ENCODE peak calls at places on chromosomes 6 and 20, in nine cellular contexts. J is uterus, X is foreskin fibroblast, P is AG04449, R is GM10248, L is brain microvascular endothelial cell, U is fibroblast of mammary gland, Q is A673, B is H9. C is an unnamed sample.

GRCh38 chr6:157143171-157143884 is 180.0 kb downstream of the TMEM242 start:
- DNase-seq in P (no peak), J (no peak), X (peak), U (peak), L (peak), R (no peak), Q (no peak), B (no peak), C (peak)

GRCh38 chr6:33050013-33050800 is 23.2 kb downstream of the HLA-DPA1 start:
- DNase-seq in J (no peak), L (no peak), P (no peak), U (no peak), B (no peak), X (no peak), Q (no peak), R (no peak), C (no peak)

GRCh38 chr6:17281497-17282481 is 628 bp downstream of the RBM24 start:
- DNase-seq in P (no peak), J (peak), X (no peak), B (peak), U (no peak), Q (no peak), R (no peak), L (peak), C (no peak)

GRCh38 chr6:148760568-148761531 is 14.0 kb downstream of the UST start:
- DNase-seq in J (peak), Q (peak), L (peak), B (peak), X (peak), U (peak), R (peak), P (peak), C (peak)

GRCh38 chr20:57610261-57610952 is 9.8 kb downstream of the ZBP1 start:
- DNase-seq in P (no peak), J (no peak), Q (no peak), B (no peak), R (no peak), X (no peak), U (no peak), L (no peak), C (no peak)

GRCh38 chr6:55898342-55898741 is 23.0 kb upstream of the BMP5 start:
- DNase-seq in X (peak), J (no peak), R (no peak), U (no peak), Q (no peak), P (no peak), B (no peak), L (no peak), C (peak)

GRCh38 chr6:103784117-103784516 is 1075.6 kb downstream of the HACE1 start:
- DNase-seq in X (no peak), R (no peak), U (no peak), P (no peak), B (no peak), L (no peak), J (no peak), Q (no peak), C (no peak)

GRCh38 chr6:31129130-31129529 is 8.9 kb upstream of the CDSN start:
- DNase-seq in Q (no peak), U (no peak), B (no peak), X (no peak), L (no peak), J (no peak), P (no peak), R (no peak), C (no peak)

GRCh38 chr6:89350281-89351037 is 2.1 kb downstream of the UBE2J1 start:
- DNase-seq in X (no peak), B (no peak), J (no peak), P (no peak), R (peak), U (no peak), L (no peak), Q (peak), C (no peak)

GRCh38 chr20:844473-845225 is 11.1 kb downstream of the FAM110A start:
- DNase-seq in B (peak), U (peak), L (peak), R (peak), J (peak), P (peak), Q (peak), X (peak), C (peak)

GRCh38 chr20:50478162-50479036 is 31.8 kb upstream of the PTPN1 start:
- DNase-seq in J (peak), X (peak), U (peak), Q (peak), L (peak), B (peak), R (peak), P (no peak), C (no peak)

GRCh38 chr6:67200626-67201403 is 1434.3 kb upstream of the ADGRB3 start:
- DNase-seq in B (no peak), U (no peak), P (no peak), R (peak), J (no peak), X (no peak), Q (no peak), L (no peak), C (no peak)

GRCh38 chr6:112153926-112154621 is 66.7 kb downstream of the FAM229B start:
- DNase-seq in P (no peak), L (no peak), U (peak), B (no peak), X (peak), Q (peak), J (no peak), R (no peak), C (no peak)

GRCh38 chr20:56343861-56344381 is 14.9 kb upstream of the FAM210B start:
- DNase-seq in P (no peak), Q (peak), U (peak), X (no peak), J (no peak), L (peak), R (peak), B (peak), C (no peak)

GRCh38 chr6:18327621-18328548 is 59.3 kb upstream of the RNF144B start:
- DNase-seq in Q (no peak), J (peak), X (no peak), U (no peak), B (peak), L (no peak), P (no peak), R (no peak), C (no peak)

GRCh38 chr6:11111769-11112437 is 378 bp upstream of the ERVFRD-1 start:
- DNase-seq in X (no peak), L (no peak), J (no peak), Q (peak), B (no peak), R (no peak), U (no peak), P (no peak), C (no peak)

GRCh38 chr20:64076061-64076997 is 3.0 kb downstream of the RGS19 start:
- DNase-seq in L (no peak), R (no peak), J (no peak), X (no peak), P (no peak), B (no peak), Q (no peak), U (no peak), C (no peak)

GRCh38 chr6:143694560-143694959 is 16.8 kb downstream of the PHACTR2 start:
- DNase-seq in J (no peak), P (no peak), X (no peak), U (peak), L (no peak), R (no peak), Q (no peak), B (no peak), C (no peak)

GRCh38 chr6:165656581-165657324 is 6.3 kb downstream of the PDE10A start:
- DNase-seq in L (no peak), R (no peak), P (no peak), B (no peak), Q (no peak), X (no peak), U (no peak), J (no peak), C (no peak)

GRCh38 chr6:82118150-82118562 is 129.4 kb downstream of the IBTK start:
- DNase-seq in X (no peak), B (no peak), U (peak), J (no peak), P (no peak), L (no peak), Q (peak), R (no peak), C (no peak)

GRCh38 chr6:46222286-46222685 is 51.5 kb upstream of the ENPP5 start:
- DNase-seq in X (no peak), R (no peak), U (no peak), B (no peak), J (no peak), Q (no peak), P (no peak), L (no peak), C (no peak)

GRCh38 chr6:26330835-26331808 is 33.9 kb upstream of the BTN3A2 start:
- DNase-seq in L (peak), X (no peak), U (peak), Q (peak), P (no peak), R (peak), J (no peak), B (peak), C (no peak)

DNA sequence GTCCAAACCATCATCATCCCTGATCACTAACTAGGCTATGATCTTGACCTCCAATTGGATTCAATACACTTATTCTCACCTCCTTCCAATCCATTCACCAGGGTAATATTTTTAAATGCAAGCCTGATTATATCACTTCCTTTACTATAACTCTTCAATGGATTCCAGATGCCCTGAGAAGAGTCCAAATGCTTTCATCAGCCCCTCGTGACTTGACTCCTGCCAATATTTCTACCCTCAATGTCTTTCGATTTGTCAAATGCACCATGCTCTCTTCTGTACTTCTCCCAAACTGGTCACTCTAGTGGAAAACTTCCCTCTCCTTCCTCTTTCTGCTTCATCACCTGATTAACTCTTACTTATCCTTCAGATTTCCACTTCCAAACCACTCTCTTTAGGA is 70.8 kb downstream of the CD164 start:
- DNase-seq in U (peak), R (no peak), P (no peak), B (no peak), X (peak), J (no peak), L (no peak), Q (no peak), C (no peak)
- TF ChIP-seq CTCF in U (no peak), R (no peak), P (no peak), B (no peak), X (no peak), J (no peak), L (no peak), Q (no peak), C (no peak)

GRCh38 chr20:32509639-32510066 is 75.5 kb downstream of the NOL4L start:
- DNase-seq in X (no peak), J (no peak), R (no peak), U (peak), L (no peak), B (peak), P (no peak), Q (no peak), C (no peak)
- TF ChIP-seq CTCF in X (peak), J (no peak), R (peak), U (peak), L (peak), B (peak), P (peak), Q (no peak), C (peak)

GRCh38 chr20:35994994-35995453 is 26.6 kb downstream of the CNBD2 start:
- DNase-seq in X (peak), B (peak), Q (peak), P (no peak), R (peak), L (peak), U (peak), J (peak), C (peak)

GRCh38 chr20:35988910-35989463 is 20.6 kb downstream of the CNBD2 start:
- DNase-seq in X (no peak), Q (no peak), B (no peak), P (no peak), J (no peak), U (peak), L (no peak), R (no peak), C (no peak)

GRCh38 chr20:35991142-35991771 is 22.9 kb downstream of the CNBD2 start:
- DNase-seq in Q (peak), X (peak), B (no peak), P (no peak), L (peak), U (peak), R (no peak), J (no peak), C (no peak)

DNA sequence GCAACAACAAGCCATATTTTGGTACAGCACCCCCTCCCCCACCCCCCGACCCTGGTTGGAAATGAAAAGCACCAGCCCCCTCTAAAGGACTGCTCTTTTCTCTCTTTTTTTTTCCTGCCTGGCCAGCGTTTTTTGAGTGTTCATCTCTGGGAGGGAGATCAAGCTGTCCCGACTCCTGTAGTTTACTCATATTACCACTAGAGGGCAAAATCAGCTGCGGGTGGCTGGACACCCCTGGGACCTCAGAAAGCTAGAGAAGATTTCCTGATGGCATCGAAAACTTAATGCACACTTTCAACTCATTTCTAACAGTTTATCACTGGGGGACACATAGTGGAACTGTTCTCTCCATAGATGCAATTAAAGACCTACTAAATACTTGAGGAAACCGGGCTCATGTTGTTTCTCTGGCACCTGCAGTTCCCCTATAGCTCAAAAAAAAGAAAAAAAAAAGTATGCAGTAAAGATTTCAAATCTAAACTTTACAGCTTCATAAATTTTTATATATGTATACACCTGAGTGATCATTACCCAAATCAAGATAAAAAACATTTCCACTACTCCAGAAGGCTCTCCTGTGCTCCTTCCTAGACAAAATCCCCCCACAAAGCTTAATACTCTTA is 24.4 kb downstream of the CNBD2 start:
- DNase-seq in P (no peak), J (peak), U (peak), B (peak), Q (peak), X (peak), L (peak), R (peak), C (no peak)
- TF ChIP-seq CTCF in P (peak), J (peak), U (peak), B (peak), Q (peak), X (peak), L (peak), R (peak), C (peak)

GRCh38 chr20:46120136-46120535 is 2.0 kb downstream of the CD40 start:
- DNase-seq in P (no peak), J (no peak), Q (no peak), B (no peak), U (no peak), X (no peak), L (no peak), R (no peak), C (no peak)

GRCh38 chr20:46117704-46118467 is at the start of gene CD40:
- DNase-seq in Q (peak), B (peak), P (no peak), X (peak), R (peak), J (peak), L (peak), U (peak), C (no peak)

GRCh38 chr20:46119547-46119946 is 1.4 kb downstream of the CD40 start:
- DNase-seq in B (no peak), J (no peak), L (no peak), P (no peak), X (no peak), U (no peak), R (no peak), Q (no peak), C (no peak)

GRCh38 chr20:46119028-46119546 is 973 bp downstream of the CD40 start:
- DNase-seq in B (no peak), P (no peak), J (no peak), Q (no peak), R (peak), U (no peak), X (no peak), L (no peak), C (no peak)

GRCh38 chr20:46118481-46119020 is 437 bp downstream of the CD40 start:
- DNase-seq in B (peak), Q (peak), P (no peak), L (no peak), J (peak), X (no peak), U (peak), R (peak), C (no peak)
- TF ChIP-seq CTCF in B (peak), Q (no peak), P (no peak), L (no peak), J (no peak), X (no peak), U (no peak), R (no peak), C (no peak)

GRCh38 chr6:52361347-52361944 is 505 bp upstream of the PAQR8 start:
- DNase-seq in X (peak), J (peak), Q (no peak), L (no peak), B (no peak), R (peak), U (peak), P (no peak), C (no peak)

GRCh38 chr6:52362443-52363221 is 681 bp downstream of the PAQR8 start:
- DNase-seq in B (peak), Q (peak), X (no peak), P (no peak), L (peak), R (peak), U (peak), J (peak), C (no peak)

GRCh38 chr6:52363222-52363867 is 1.4 kb downstream of the PAQR8 start:
- DNase-seq in X (no peak), L (no peak), B (no peak), R (no peak), J (no peak), Q (no peak), U (no peak), P (no peak), C (no peak)

GRCh38 chr6:52360601-52361346 is 1.2 kb upstream of the PAQR8 start:
- DNase-seq in R (no peak), X (no peak), B (no peak), J (no peak), Q (no peak), U (no peak), L (no peak), P (no peak), C (no peak)

GRCh38 chr6:52361945-52362442 is at the start of gene PAQR8:
- DNase-seq in P (no peak), J (peak), U (peak), R (peak), L (peak), B (peak), Q (peak), X (peak), C (no peak)
- TF ChIP-seq CTCF in P (no peak), J (no peak), U (no peak), R (no peak), L (no peak), B (no peak), Q (no peak), X (no peak), C (no peak)

DNA sequence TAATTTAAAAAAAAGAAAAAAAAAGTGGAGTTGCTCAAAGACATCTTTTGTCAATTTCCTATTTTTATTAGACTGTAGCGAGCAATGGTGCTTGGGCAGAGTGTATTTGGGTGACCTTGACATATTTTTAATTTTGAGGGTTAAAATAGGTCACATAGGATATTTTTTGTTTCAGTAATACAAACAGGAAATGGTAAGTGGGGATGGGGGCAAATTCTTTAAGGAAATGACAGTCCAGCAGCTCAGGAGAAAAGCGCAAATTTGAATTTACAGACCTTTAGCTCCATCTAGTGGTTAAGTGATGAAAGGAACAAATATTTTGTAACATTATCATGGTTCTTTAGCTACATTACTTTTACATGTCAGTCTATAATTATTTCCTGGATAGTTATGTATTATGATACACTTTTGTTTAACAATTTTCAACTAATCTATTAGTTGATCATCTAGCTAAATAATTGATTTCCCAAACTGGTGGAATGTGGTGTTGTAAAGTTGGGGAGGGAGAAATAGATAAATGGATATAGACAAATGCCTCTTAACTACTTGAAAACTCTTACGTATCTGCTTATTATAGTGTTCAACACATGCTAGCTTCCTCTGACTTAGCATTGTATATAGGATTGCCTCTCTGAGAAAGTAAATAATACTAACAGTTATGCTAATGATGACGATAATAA is 10.0 kb downstream of the CITED2 start:
- DNase-seq in J (no peak), L (no peak), Q (peak), R (peak), X (no peak), P (no peak), B (no peak), U (peak), C (no peak)
- TF ChIP-seq CTCF in J (peak), L (peak), Q (peak), R (peak), X (peak), P (peak), B (peak), U (peak), C (peak)

GRCh38 chr6:110646951-110647910 is 168.0 kb downstream of the CDK19 start:
- DNase-seq in U (no peak), B (peak), P (no peak), Q (no peak), X (no peak), L (no peak), R (no peak), J (no peak), C (no peak)
- TF ChIP-seq CTCF in U (peak), B (peak), P (peak), Q (peak), X (peak), L (peak), R (peak), J (no peak), C (peak)

DNA sequence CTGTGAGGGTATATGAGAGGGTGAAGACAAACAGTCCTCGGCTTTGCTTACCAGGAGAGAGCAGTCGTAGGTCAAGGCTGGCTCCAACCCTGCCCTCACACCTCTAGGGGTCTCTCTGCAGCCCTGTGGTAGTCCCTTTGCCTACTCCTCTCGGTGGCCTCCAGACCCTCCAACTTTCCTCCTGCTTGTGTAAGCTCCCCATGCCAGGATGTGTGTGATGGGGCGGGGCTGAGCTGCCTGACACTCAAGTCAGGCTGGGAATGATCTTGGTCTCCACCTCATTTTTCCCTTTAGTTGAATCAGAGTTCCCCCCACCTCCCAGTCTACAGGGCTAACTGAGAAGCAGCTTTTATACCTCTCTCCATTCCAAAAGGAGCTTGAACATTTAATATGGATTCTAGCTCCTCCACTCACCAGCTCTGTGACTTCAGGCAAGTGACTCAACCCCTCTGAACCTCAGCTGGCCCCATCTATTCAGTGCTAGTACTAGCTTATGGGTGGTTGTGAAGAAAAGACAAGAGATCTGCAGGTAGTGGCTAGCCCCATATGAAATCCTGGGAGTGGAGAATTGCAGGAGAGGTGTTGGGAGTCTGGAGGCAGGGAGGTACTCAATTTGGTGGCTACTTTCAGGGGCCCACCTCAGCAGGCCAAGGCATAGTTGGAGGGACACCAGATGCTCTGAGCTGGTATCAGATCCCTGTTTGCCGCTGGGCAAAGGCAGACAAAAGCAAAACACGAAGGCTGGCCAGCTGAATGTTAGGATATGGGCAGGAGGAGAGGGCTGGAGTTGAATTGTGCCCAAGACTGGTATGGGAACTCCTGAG is 971 bp downstream of the SLC29A1 start:
- DNase-seq in X (no peak), P (no peak), J (no peak), L (no peak), U (no peak), Q (peak), B (no peak), R (peak), C (no peak)
- TF ChIP-seq CTCF in X (no peak), P (no peak), J (no peak), L (no peak), U (no peak), Q (no peak), B (no peak), R (no peak), C (no peak)

C was measured in AG04450.